ENCODE peak calls at places on chromosomes 5 and 9, in five cellular contexts. V is T1000, W is transverse colon, K is RWPE1, U is mesendoderm. J is an unnamed sample.

GRCh38 chr9:122218885-122219855 is 9.6 kb downstream of the LHX6 start:
- DNase-seq in V (no peak), W (no peak), K (no peak), U (peak; percentile 54), J (peak; percentile 64)

GRCh38 chr5:95238560-95239325 is 46.2 kb downstream of the MCTP1 start:
- DNase-seq in V (peak; percentile 15), W (no peak), K (peak; percentile 16), U (no peak), J (no peak)

GRCh38 chr9:88781500-88782391 is 209.5 kb upstream of the S1PR3 start:
- DNase-seq in V (no peak), W (no peak), K (no peak), U (peak; percentile 80), J (peak; percentile 71)

GRCh38 chr5:180603076-180603591 is 11.8 kb upstream of the SCGB3A1 start:
- DNase-seq in V (no peak), W (no peak), K (no peak), U (no peak), J (no peak)

GRCh38 chr5:35369965-35370790 is 139.9 kb upstream of the PRLR start:
- DNase-seq in V (no peak), W (no peak), K (no peak), U (peak; percentile 92), J (no peak)

GRCh38 chr5:123450641-123451421 is 27.6 kb upstream of the CEP120 start:
- DNase-seq in V (no peak), W (no peak), K (peak; percentile 10), U (no peak), J (no peak)

GRCh38 chr5:52648726-52649125 is 139.0 kb upstream of the ITGA1 start:
- DNase-seq in V (no peak), W (no peak), K (no peak), U (no peak), J (no peak)

GRCh38 chr9:127612993-127613954 is 1.2 kb downstream of the STXBP1 start:
- DNase-seq in V (peak; percentile 47), W (peak; percentile 54), K (peak; percentile 75), U (peak; percentile 66), J (no peak)

GRCh38 chr5:132469380-132470372 is 20.9 kb downstream of the IRF1 start:
- DNase-seq in V (no peak), W (peak; percentile 8), K (no peak), U (no peak), J (no peak)

GRCh38 chr5:171667341-171668096 is 118.1 kb upstream of the SMIM23 start:
- DNase-seq in V (peak; percentile 73), W (no peak), K (peak; percentile 94), U (peak; percentile 95), J (peak; percentile 97)

GRCh38 chr9:34458967-34459355 is 356 bp downstream of the DNAI1 start:
- DNase-seq in V (no peak), W (no peak), K (no peak), U (no peak), J (no peak)

GRCh38 chr9:105510024-105510423 is 47.9 kb upstream of the FKTN start:
- DNase-seq in V (no peak), W (no peak), K (peak; percentile 32), U (no peak), J (no peak)

GRCh38 chr5:93299596-93300308 is 281.3 kb downstream of the NR2F1-AS1 start:
- DNase-seq in V (no peak), W (no peak), K (no peak), U (peak; percentile 71), J (peak; percentile 62)

GRCh38 chr5:27234916-27235315 is 196.5 kb upstream of the CDH9 start:
- DNase-seq in V (no peak), W (no peak), K (no peak), U (no peak), J (no peak)